ENCODE peak calls at places on chromosomes 11 and 22, in seven cellular contexts. L is IMR-90, W is PC-3, T is mesendoderm, V is fibroblast of lung, J is mesenchymal stem cell, E is SK-N-SH. X is an unnamed sample.

GRCh38 chr11:66693356-66694055 is 15.8 kb upstream of the RBM4B start:
- DNase-seq in L (no peak), E (peak), W (no peak), V (no peak), J (no peak), T (no peak), X (no peak)

GRCh38 chr22:29748248-29748893 is 18.4 kb downstream of the ZMAT5 start:
- DNase-seq in T (no peak), V (no peak), L (no peak), E (no peak), J (no peak), W (no peak), X (no peak)

GRCh38 chr22:20431520-20432237 is 5.9 kb downstream of the SCARF2 start:
- DNase-seq in J (no peak), V (no peak), T (peak), L (no peak), W (no peak), E (peak), X (peak)

GRCh38 chr11:10444725-10445286 is 10.3 kb upstream of the AMPD3 start:
- DNase-seq in W (no peak), J (no peak), V (no peak), E (peak), T (no peak), L (no peak), X (no peak)

GRCh38 chr11:38384568-38384967 is 1786.5 kb upstream of the RAG2 start:
- DNase-seq in E (no peak), V (peak), T (no peak), J (no peak), W (peak), L (no peak), X (no peak)

GRCh38 chr11:117071344-117071787 is 26.9 kb downstream of the SIK3 start:
- DNase-seq in T (no peak), W (peak), V (peak), E (no peak), L (no peak), J (peak), X (no peak)

GRCh38 chr11:17651061-17651460 is 68.3 kb upstream of the MYOD1 start:
- DNase-seq in E (no peak), V (no peak), J (no peak), L (no peak), W (no peak), T (no peak), X (no peak)

GRCh38 chr11:10443721-10444120 is 11.3 kb upstream of the AMPD3 start:
- DNase-seq in V (no peak), E (no peak), J (no peak), W (no peak), L (no peak), T (no peak), X (no peak)

GRCh38 chr11:131998020-131998419 is 627.6 kb downstream of the NTM start:
- DNase-seq in E (no peak), W (no peak), L (no peak), T (no peak), J (no peak), V (no peak), X (no peak)

GRCh38 chr11:94034207-94034606 is 13.1 kb downstream of the HEPHL1 start:
- DNase-seq in E (no peak), L (no peak), W (no peak), J (no peak), V (peak), T (no peak), X (no peak)

GRCh38 chr11:64877390-64878222 is 815 bp downstream of the EHD1 start:
- DNase-seq in W (peak), V (no peak), E (peak), T (no peak), J (no peak), L (no peak), X (peak)

GRCh38 chr11:119807841-119808240 is 78.8 kb upstream of the NECTIN1 start:
- DNase-seq in V (no peak), E (no peak), J (no peak), L (no peak), T (no peak), W (no peak), X (no peak)

GRCh38 chr22:26566994-26567393 is 22.9 kb downstream of the TPST2 start:
- DNase-seq in T (no peak), J (no peak), V (no peak), W (no peak), E (no peak), L (no peak), X (no peak)

GRCh38 chr11:27373856-27374602 is 11.0 kb upstream of the CCDC34 start:
- DNase-seq in L (no peak), E (no peak), W (no peak), T (peak), V (no peak), J (no peak), X (no peak)

GRCh38 chr11:122342089-122342749 is 226.2 kb upstream of the BLID start:
- DNase-seq in E (no peak), V (no peak), T (no peak), J (no peak), L (peak), W (peak), X (no peak)

DNA sequence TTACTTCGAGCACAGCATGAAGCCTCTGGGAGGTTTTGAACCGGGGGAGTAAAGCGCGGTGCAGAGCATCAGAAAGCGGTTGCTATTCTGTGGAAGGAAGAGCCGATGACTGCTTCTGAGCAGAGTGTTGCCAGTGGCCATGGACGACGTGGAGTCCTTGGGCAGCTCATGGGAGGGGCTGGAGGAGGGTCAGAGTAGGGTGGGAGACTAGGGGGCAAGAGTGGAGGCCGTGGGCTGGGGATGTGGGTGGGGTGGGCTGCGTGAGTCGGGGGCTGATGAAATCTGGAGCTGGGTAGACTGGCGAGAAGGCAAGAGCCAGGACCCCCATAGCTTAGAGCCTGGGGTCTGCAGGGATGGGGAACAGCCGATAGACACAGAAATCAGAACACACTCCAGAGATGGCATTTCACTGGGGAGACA is 40.2 kb downstream of the TBC1D22A start:
- DNase-seq in W (no peak), E (no peak), J (no peak), V (no peak), L (no peak), T (no peak), X (no peak)
- H3K27ac ChIP-seq in W (no peak), E (no peak), J (no peak), V (no peak), L (no peak), T (no peak), X (no peak)

GRCh38 chr22:23264610-23265388 is 84.5 kb downstream of the BCR start:
- DNase-seq in T (no peak), V (no peak), J (no peak), E (no peak), L (no peak), W (no peak), X (no peak)
- H3K9ac ChIP-seq in T (no peak), V (no peak), J (no peak), E (no peak), L (no peak), W (no peak), X (no peak)

GRCh38 chr11:112756166-112756565 is 205.1 kb upstream of the NCAM1 start:
- DNase-seq in T (no peak), V (no peak), E (no peak), L (no peak), J (no peak), W (no peak), X (no peak)

GRCh38 chr11:112762686-112763048 is 198.6 kb upstream of the NCAM1 start:
- DNase-seq in J (no peak), E (no peak), T (no peak), L (no peak), W (no peak), V (no peak), X (no peak)

GRCh38 chr11:112760378-112761060 is 200.7 kb upstream of the NCAM1 start:
- DNase-seq in J (no peak), E (no peak), T (no peak), L (no peak), V (no peak), W (no peak), X (no peak)

GRCh38 chr11:112759418-112759817 is 201.8 kb upstream of the NCAM1 start:
- DNase-seq in T (no peak), J (no peak), W (no peak), V (no peak), L (no peak), E (no peak), X (no peak)

DNA sequence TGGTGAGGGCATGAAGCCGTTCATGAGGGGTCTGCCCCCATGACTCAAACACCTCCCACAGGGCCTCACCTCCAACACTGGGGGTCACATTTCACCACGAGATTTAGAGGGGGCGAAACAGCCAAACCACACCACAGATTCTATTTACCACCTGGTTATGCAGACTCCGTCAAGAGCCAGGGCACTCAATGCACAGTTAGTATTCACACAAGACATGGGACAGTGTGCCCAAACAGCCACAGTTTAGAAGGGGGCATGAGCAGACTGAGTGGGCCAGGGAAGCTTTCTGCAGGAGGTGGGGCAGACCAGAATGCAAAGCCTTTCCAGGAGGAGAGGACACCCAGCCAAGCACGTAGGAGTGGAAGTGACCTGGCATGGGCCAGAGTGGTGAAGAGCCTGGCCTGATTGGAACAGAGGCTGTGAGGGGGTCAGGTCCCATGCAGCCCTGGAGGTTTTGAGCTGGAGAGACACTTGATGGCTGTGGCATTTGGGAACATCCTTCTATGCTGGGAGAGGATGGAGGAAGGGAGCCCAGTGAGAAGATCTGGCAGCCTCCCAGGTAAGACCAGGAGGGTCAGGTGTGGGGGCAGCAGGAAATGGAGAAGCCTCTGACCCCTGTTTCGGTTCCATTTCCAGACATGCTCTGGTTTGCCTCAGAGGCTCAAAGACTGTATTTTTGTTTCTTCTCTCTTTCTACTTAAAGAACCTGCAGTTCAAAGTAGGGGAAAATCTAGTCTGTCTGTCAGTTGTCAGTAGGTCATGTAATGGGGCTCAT is 199.1 kb upstream of the NCAM1 start:
- DNase-seq in W (no peak), E (no peak), J (no peak), L (no peak), V (no peak), T (no peak), X (no peak)
- H3K27ac ChIP-seq in W (no peak), E (no peak), J (no peak), L (no peak), V (no peak), T (no peak), X (no peak)

DNA sequence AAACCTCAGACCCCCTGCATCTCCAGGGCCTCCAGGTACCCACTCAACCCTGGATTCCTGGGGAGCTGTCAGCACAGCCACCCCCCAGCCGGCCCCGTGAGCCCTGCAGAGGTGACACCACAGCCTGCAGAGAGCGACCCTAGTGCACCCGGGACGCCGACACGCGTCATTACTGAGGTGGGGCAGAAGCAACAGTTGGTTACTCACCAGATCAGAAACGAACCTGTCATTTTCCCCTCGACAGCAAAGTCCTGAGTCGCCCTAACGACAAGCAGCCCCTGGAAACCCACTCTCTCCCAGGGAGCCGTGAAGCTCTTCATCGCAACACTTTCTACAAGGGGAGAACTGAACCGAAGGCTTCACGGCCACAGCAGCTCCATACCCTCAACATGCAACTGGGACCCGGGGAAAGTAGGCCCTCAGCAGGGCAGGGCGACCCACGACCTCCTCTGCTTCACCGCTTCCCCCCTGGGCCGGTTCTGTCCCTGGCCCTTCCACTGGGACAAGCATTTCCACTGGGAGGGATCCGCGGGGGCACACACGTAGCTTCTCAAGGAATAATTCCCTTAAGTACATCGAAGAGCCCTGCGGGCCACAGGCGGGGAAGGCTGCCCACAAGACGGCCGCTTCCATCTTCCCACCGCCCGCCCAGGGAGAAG is 1.6 kb downstream of the BRD1 start:
- DNase-seq in V (peak), E (no peak), T (no peak), W (peak), J (peak), L (peak), X (no peak)
- H3K9ac ChIP-seq in V (peak), E (peak), T (peak), W (peak), J (peak), L (peak), X (peak)